ENCODE peak calls at places on chromosomes 1 and 21, in eight cellular contexts. I is WERI-Rb-1, Q is NCI-H2171 treated with DMSO at 0.1 percent for 48 hours, D is stromal cell of bone marrow, V is foreskin keratinocyte, J is GF-D8, X is midbrain, T is nephron progenitor cell. C is an unnamed sample.

GRCh38 chr1:100463809-100464424 is 74.0 kb upstream of the GPR88 start:
- DNase-seq in I (peak), Q (peak), D (peak), V (peak), J (peak), X (peak), T (peak), C (peak)

GRCh38 chr21:34133802-34134201 is 60.4 kb downstream of the MRPS6 start:
- DNase-seq in I (peak), Q (no peak), D (no peak), V (no peak), J (no peak), X (no peak), T (no peak), C (no peak)

GRCh38 chr1:102858695-102859094 is 249.6 kb downstream of the COL11A1 start:
- DNase-seq in I (no peak), Q (no peak), D (no peak), V (peak), J (no peak), X (no peak), T (no peak), C (peak)

GRCh38 chr21:38933731-38934130 is 128.0 kb downstream of the ETS2 start:
- DNase-seq in I (no peak), Q (no peak), D (no peak), V (no peak), J (no peak), X (no peak), T (no peak), C (no peak)

GRCh38 chr21:41164981-41165650 is 2.8 kb upstream of the BACE2 start:
- DNase-seq in I (no peak), Q (no peak), D (no peak), V (peak), J (no peak), X (no peak), T (no peak), C (peak)

GRCh38 chr1:156401681-156402081 is 32.7 kb downstream of the RHBG start:
- DNase-seq in I (no peak), Q (no peak), D (no peak), V (no peak), J (no peak), X (peak), T (no peak), C (no peak)

GRCh38 chr1:99886841-99887240 is 36.7 kb downstream of the AGL start:
- DNase-seq in I (no peak), Q (no peak), D (peak), V (peak), J (no peak), X (no peak), T (no peak), C (no peak)

GRCh38 chr21:43207868-43208267 is 39.1 kb downstream of the CRYAA start:
- DNase-seq in I (peak), Q (no peak), D (no peak), V (no peak), J (no peak), X (no peak), T (no peak), C (no peak)

GRCh38 chr1:19028546-19029129 is 72.2 kb upstream of the IFFO2 start:
- DNase-seq in I (no peak), Q (no peak), D (no peak), V (no peak), J (no peak), X (no peak), T (no peak), C (no peak)

GRCh38 chr1:16717174-16718108 is 22.9 kb upstream of the RNU1-4 start:
- DNase-seq in I (peak), Q (no peak), D (no peak), V (no peak), J (no peak), X (no peak), T (peak), C (no peak)

GRCh38 chr1:5348732-5349465 is 643.3 kb downstream of the NPHP4 start:
- DNase-seq in I (no peak), Q (no peak), D (no peak), V (no peak), J (no peak), X (no peak), T (no peak), C (no peak)

GRCh38 chr1:117110774-117111173 is 10.8 kb downstream of the TRIM45 start:
- DNase-seq in I (no peak), Q (no peak), D (no peak), V (peak), J (no peak), X (no peak), T (no peak), C (peak)

GRCh38 chr1:157691285-157691920 is 9.2 kb downstream of the FCRL3 start:
- DNase-seq in I (peak), Q (peak), D (peak), V (peak), J (no peak), X (peak), T (peak), C (peak)

GRCh38 chr1:54108156-54108555 is 44.6 kb downstream of the CDCP2 start:
- DNase-seq in I (peak), Q (no peak), D (no peak), V (no peak), J (no peak), X (no peak), T (no peak), C (no peak)

GRCh38 chr1:56626546-56626945 is 18.6 kb upstream of the PRKAA2 start:
- DNase-seq in I (no peak), Q (no peak), D (no peak), V (no peak), J (no peak), X (no peak), T (no peak), C (peak)